ENCODE peak calls at places on chromosomes 7 and 10, in five cellular contexts. One of them, this sample, is unnamed. For H3K36me3, the result is how much of the 10 kb centered on the place peaks cover.

GRCh38 chr7:115135769-115136410 is 214.0 kb downstream of the MDFIC start:
- DNase-seq in stomach: no peak
- DNase-seq in breast epithelium: no peak
- DNase-seq in MM.1S: peak
- DNase-seq in right lobe of liver: no peak
- DNase-seq in this sample: no peak

GRCh38 chr10:11110499-11110898 is 92.8 kb downstream of the CELF2 start:
- DNase-seq in breast epithelium: no peak
- DNase-seq in right lobe of liver: no peak
- DNase-seq in stomach: no peak
- DNase-seq in MM.1S: no peak
- DNase-seq in this sample: no peak

GRCh38 chr7:74043523-74043951 is 15.6 kb downstream of the ELN start:
- DNase-seq in right lobe of liver: no peak
- DNase-seq in MM.1S: no peak
- DNase-seq in stomach: no peak
- DNase-seq in breast epithelium: no peak
- DNase-seq in this sample: no peak

GRCh38 chr10:124294811-124295770 is 123.6 kb downstream of the OAT start:
- DNase-seq in stomach: no peak
- DNase-seq in breast epithelium: no peak
- DNase-seq in MM.1S: no peak
- DNase-seq in right lobe of liver: peak
- DNase-seq in this sample: no peak

GRCh38 chr7:8084772-8085171 is 116.2 kb downstream of the GLCCI1 start:
- DNase-seq in MM.1S: no peak
- DNase-seq in breast epithelium: no peak
- DNase-seq in stomach: no peak
- DNase-seq in right lobe of liver: no peak
- DNase-seq in this sample: no peak

GRCh38 chr10:100586959-100587358 is 51.2 kb downstream of the HIF1AN start:
- DNase-seq in stomach: no peak
- DNase-seq in right lobe of liver: no peak
- DNase-seq in breast epithelium: no peak
- DNase-seq in MM.1S: no peak
- DNase-seq in this sample: no peak

GRCh38 chr10:19629559-19629958 is 186.7 kb upstream of the PLXDC2 start:
- DNase-seq in MM.1S: no peak
- DNase-seq in right lobe of liver: peak
- DNase-seq in breast epithelium: peak
- DNase-seq in stomach: peak
- DNase-seq in this sample: peak

GRCh38 chr7:16460789-16461465 is 4.6 kb downstream of the SOSTDC1 start:
- DNase-seq in breast epithelium: no peak
- DNase-seq in right lobe of liver: no peak
- DNase-seq in MM.1S: no peak
- DNase-seq in stomach: no peak
- DNase-seq in this sample: no peak

GRCh38 chr7:77430927-77431326 is 14.8 kb upstream of the GSAP start:
- DNase-seq in breast epithelium: no peak
- DNase-seq in MM.1S: no peak
- DNase-seq in right lobe of liver: no peak
- DNase-seq in stomach: no peak
- DNase-seq in this sample: no peak

GRCh38 chr7:45574521-45575500 is 643 bp downstream of the ADCY1 start:
- DNase-seq in MM.1S: peak
- DNase-seq in stomach: peak
- DNase-seq in right lobe of liver: no peak
- DNase-seq in breast epithelium: no peak
- DNase-seq in this sample: peak

GRCh38 chr10:69434169-69434568 is 17.1 kb upstream of the TSPAN15 start:
- DNase-seq in right lobe of liver: no peak
- DNase-seq in stomach: no peak
- DNase-seq in MM.1S: no peak
- DNase-seq in breast epithelium: no peak
- DNase-seq in this sample: no peak

GRCh38 chr10:18473424-18474110 is 177.8 kb downstream of the NSUN6 start:
- DNase-seq in MM.1S: no peak
- DNase-seq in right lobe of liver: no peak
- DNase-seq in breast epithelium: no peak
- DNase-seq in stomach: no peak
- DNase-seq in this sample: no peak

GRCh38 chr7:137981175-137981574 is 20.7 kb downstream of the CREB3L2 start:
- DNase-seq in MM.1S: no peak
- DNase-seq in right lobe of liver: no peak
- DNase-seq in stomach: no peak
- DNase-seq in breast epithelium: no peak
- DNase-seq in this sample: no peak

GRCh38 chr7:12317675-12318074 is 86.0 kb downstream of the VWDE start:
- DNase-seq in MM.1S: no peak
- DNase-seq in breast epithelium: no peak
- DNase-seq in right lobe of liver: no peak
- DNase-seq in stomach: no peak
- DNase-seq in this sample: no peak

GRCh38 chr7:74479961-74480829 is 26.5 kb downstream of the GTF2IRD1 start:
- DNase-seq in breast epithelium: peak
- DNase-seq in right lobe of liver: peak
- DNase-seq in stomach: peak
- DNase-seq in MM.1S: no peak
- DNase-seq in this sample: peak

GRCh38 chr7:43516581-43517342 is 66.1 kb upstream of the STK17A start:
- DNase-seq in MM.1S: no peak
- DNase-seq in stomach: no peak
- DNase-seq in right lobe of liver: no peak
- DNase-seq in breast epithelium: no peak
- DNase-seq in this sample: peak

GRCh38 chr10:100370976-100371706 is 24.1 kb downstream of the SCD start:
- DNase-seq in stomach: peak
- DNase-seq in right lobe of liver: peak
- DNase-seq in breast epithelium: peak
- DNase-seq in MM.1S: peak
- DNase-seq in this sample: peak

GRCh38 chr7:17247357-17247756 is 51.1 kb upstream of the AHR start:
- DNase-seq in breast epithelium: no peak
- DNase-seq in right lobe of liver: no peak
- DNase-seq in stomach: no peak
- DNase-seq in MM.1S: no peak
- DNase-seq in this sample: no peak

GRCh38 chr7:75756340-75757297 is 15.4 kb downstream of the CCL26 start:
- DNase-seq in MM.1S: peak
- DNase-seq in right lobe of liver: no peak
- DNase-seq in breast epithelium: no peak
- DNase-seq in stomach: peak
- DNase-seq in this sample: peak

GRCh38 chr7:22319424-22320403 is 37.2 kb downstream of the RAPGEF5 start:
- DNase-seq in right lobe of liver: no peak
- DNase-seq in breast epithelium: no peak
- DNase-seq in MM.1S: no peak
- DNase-seq in stomach: no peak
- DNase-seq in this sample: no peak

GRCh38 chr10:94361161-94361794 is 1.5 kb downstream of the NOC3L start:
- DNase-seq in breast epithelium: no peak
- DNase-seq in stomach: peak
- DNase-seq in right lobe of liver: peak
- DNase-seq in MM.1S: peak
- DNase-seq in this sample: peak

GRCh38 chr10:60236869-60237524 is 152.7 kb downstream of the ANK3 start:
- DNase-seq in breast epithelium: no peak
- DNase-seq in MM.1S: peak
- DNase-seq in stomach: peak
- DNase-seq in right lobe of liver: no peak
- DNase-seq in this sample: no peak

GRCh38 chr7:156105337-156106106 is 293.3 kb upstream of the SHH start:
- DNase-seq in stomach: no peak
- DNase-seq in breast epithelium: no peak
- DNase-seq in right lobe of liver: no peak
- DNase-seq in MM.1S: no peak
- DNase-seq in this sample: no peak

GRCh38 chr10:117860823-117861222 is 185.9 kb downstream of the RAB11FIP2 start:
- DNase-seq in MM.1S: peak
- DNase-seq in breast epithelium: no peak
- DNase-seq in stomach: no peak
- DNase-seq in right lobe of liver: no peak
- DNase-seq in this sample: no peak

GRCh38 chr7:142562688-142563087 is 186.6 kb upstream of the PRSS1 start:
- DNase-seq in stomach: no peak
- DNase-seq in breast epithelium: no peak
- DNase-seq in MM.1S: no peak
- DNase-seq in right lobe of liver: no peak
- DNase-seq in this sample: no peak

GRCh38 chr7:142563470-142563869 is 185.8 kb upstream of the PRSS1 start:
- DNase-seq in breast epithelium: no peak
- DNase-seq in MM.1S: no peak
- DNase-seq in stomach: no peak
- DNase-seq in right lobe of liver: no peak
- DNase-seq in this sample: no peak

GRCh38 chr7:142557971-142558582 is 191.2 kb upstream of the PRSS1 start:
- DNase-seq in right lobe of liver: no peak
- DNase-seq in MM.1S: peak
- DNase-seq in breast epithelium: no peak
- DNase-seq in stomach: no peak
- DNase-seq in this sample: peak

GRCh38 chr7:142556745-142557144 is 192.5 kb upstream of the PRSS1 start:
- DNase-seq in MM.1S: peak
- DNase-seq in stomach: peak
- DNase-seq in breast epithelium: peak
- DNase-seq in right lobe of liver: peak
- DNase-seq in this sample: peak

DNA sequence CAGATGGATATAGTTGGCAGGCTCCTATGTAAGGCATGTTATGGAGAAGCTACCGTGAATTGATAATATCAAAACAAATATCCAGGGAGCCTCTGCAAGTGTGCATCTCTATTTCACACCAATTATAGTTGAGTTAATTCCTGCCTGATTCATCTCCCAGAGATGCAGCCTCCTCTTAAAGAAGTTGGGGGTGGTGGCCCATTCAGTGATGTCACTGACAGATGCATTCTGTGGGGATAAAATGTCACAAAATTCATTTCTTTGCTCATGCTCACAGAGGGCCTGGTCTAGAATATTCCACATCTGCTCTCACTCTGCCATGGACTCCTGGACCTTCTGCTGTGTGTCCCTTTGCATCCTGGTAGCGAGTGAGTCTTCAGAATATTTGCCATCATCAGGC is 189.1 kb upstream of the PRSS1 start:
- DNase-seq in stomach: no peak
- DNase-seq in MM.1S: no peak
- DNase-seq in right lobe of liver: no peak
- DNase-seq in breast epithelium: no peak
- DNase-seq in this sample: no peak
- H3K36me3 ChIP-seq in stomach: under half
- H3K36me3 ChIP-seq in MM.1S: under half
- H3K36me3 ChIP-seq in right lobe of liver: under half
- H3K36me3 ChIP-seq in breast epithelium: under half
- H3K36me3 ChIP-seq in this sample: under half

DNA sequence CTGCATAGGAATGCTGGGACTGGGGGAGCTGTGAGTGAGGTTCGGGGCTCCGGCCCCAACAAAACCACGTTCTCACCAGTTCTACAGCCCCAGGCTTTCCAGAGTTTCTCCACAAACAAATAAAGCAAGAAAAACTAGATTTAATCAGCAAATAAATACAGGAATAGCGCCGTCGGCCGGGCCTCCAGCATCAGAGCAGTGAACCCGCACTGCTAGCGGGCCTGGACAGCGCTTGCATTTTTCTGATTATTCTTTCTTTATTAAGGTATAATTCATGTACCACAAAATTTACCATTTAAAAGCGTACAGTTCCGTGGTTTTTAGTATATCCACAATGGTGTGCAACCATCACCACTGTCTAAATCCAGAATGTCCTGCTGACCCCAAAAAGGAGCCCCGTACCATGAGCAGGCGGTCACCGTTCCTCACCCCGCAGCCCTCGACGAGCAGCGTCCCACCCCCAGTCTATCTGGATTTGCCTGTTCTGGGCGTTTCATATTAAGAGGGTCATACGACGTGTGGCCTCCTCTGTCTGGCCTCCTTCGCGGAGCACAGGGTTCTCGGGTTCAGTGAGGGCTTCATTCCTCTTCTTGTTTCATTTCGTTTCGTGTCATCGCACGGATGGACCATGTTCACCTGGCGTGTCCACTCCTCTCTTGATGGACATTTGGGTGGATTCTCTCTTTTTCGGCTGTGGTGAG is 35.5 kb upstream of the FOXL3 start:
- DNase-seq in breast epithelium: no peak
- DNase-seq in right lobe of liver: no peak
- DNase-seq in stomach: no peak
- DNase-seq in MM.1S: no peak
- DNase-seq in this sample: no peak
- H3K36me3 ChIP-seq in breast epithelium: under half
- H3K36me3 ChIP-seq in right lobe of liver: under half
- H3K36me3 ChIP-seq in stomach: half or more
- H3K36me3 ChIP-seq in MM.1S: under half
- H3K36me3 ChIP-seq in this sample: under half

GRCh38 chr7:98289333-98289875 is 7.9 kb downstream of the BRI3 start:
- DNase-seq in stomach: no peak
- DNase-seq in right lobe of liver: no peak
- DNase-seq in MM.1S: no peak
- DNase-seq in breast epithelium: no peak
- DNase-seq in this sample: no peak

GRCh38 chr7:98294326-98294725 is 12.8 kb downstream of the BRI3 start:
- DNase-seq in MM.1S: no peak
- DNase-seq in breast epithelium: no peak
- DNase-seq in right lobe of liver: no peak
- DNase-seq in stomach: no peak
- DNase-seq in this sample: no peak

GRCh38 chr7:98293746-98294145 is 12.3 kb downstream of the BRI3 start:
- DNase-seq in MM.1S: no peak
- DNase-seq in breast epithelium: no peak
- DNase-seq in stomach: no peak
- DNase-seq in right lobe of liver: no peak
- DNase-seq in this sample: no peak

GRCh38 chr7:98293265-98293664 is 11.8 kb downstream of the BRI3 start:
- DNase-seq in MM.1S: no peak
- DNase-seq in stomach: no peak
- DNase-seq in breast epithelium: no peak
- DNase-seq in right lobe of liver: no peak
- DNase-seq in this sample: no peak

GRCh38 chr7:98291717-98292116 is 10.2 kb downstream of the BRI3 start:
- DNase-seq in stomach: no peak
- DNase-seq in breast epithelium: no peak
- DNase-seq in MM.1S: no peak
- DNase-seq in right lobe of liver: no peak
- DNase-seq in this sample: no peak
- H3K36me3 ChIP-seq in stomach: under half
- H3K36me3 ChIP-seq in breast epithelium: under half
- H3K36me3 ChIP-seq in MM.1S: under half
- H3K36me3 ChIP-seq in right lobe of liver: under half
- H3K36me3 ChIP-seq in this sample: under half

DNA sequence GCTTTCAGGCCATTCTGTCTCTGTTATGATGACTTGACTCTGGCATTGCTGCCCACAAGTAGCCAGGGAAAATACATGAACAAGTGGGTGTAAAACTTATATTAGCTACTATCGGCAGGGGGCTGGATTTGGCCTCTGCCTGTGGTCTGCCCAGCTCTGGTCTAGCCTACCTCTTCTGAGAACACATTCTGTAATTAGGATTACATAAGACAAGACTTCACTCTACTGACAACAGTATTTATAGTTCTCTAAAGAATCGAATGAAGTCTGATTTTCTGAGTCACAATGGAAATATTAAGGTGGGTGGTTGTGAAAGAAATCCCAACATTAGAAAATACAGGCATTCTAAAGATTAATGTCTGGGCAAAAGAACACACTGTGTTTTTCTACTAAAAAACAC is 55.5 kb downstream of the DLD start:
- DNase-seq in breast epithelium: no peak
- DNase-seq in MM.1S: no peak
- DNase-seq in stomach: no peak
- DNase-seq in right lobe of liver: no peak
- DNase-seq in this sample: no peak
- H3K36me3 ChIP-seq in breast epithelium: under half
- H3K36me3 ChIP-seq in MM.1S: under half
- H3K36me3 ChIP-seq in stomach: under half
- H3K36me3 ChIP-seq in right lobe of liver: under half
- H3K36me3 ChIP-seq in this sample: under half

This sample was measured in cardiac muscle cell.